ENCODE peak calls at places on chromosome 20, in nine cellular contexts. One of them, this sample, is unnamed.

GRCh38 chr20:43379239-43379917 is 78.3 kb upstream of the SRSF6 start:
- DNase-seq in thyroid gland: no peak
- DNase-seq in heart left ventricle: no peak
- DNase-seq in transverse colon: no peak
- DNase-seq in GM12878: no peak
- DNase-seq in ovary: no peak
- DNase-seq in A549: peak
- DNase-seq in suprapubic skin: no peak
- DNase-seq in stomach: no peak
- DNase-seq in this sample: no peak

GRCh38 chr20:50594591-50595432 is 84.6 kb downstream of the PTPN1 start:
- DNase-seq in thyroid gland: no peak
- DNase-seq in heart left ventricle: no peak
- DNase-seq in transverse colon: no peak
- DNase-seq in GM12878: no peak
- DNase-seq in ovary: no peak
- DNase-seq in A549: no peak
- DNase-seq in suprapubic skin: no peak
- DNase-seq in stomach: no peak
- DNase-seq in this sample: no peak

GRCh38 chr20:47561175-47561574 is 59.5 kb downstream of the NCOA3 start:
- DNase-seq in thyroid gland: peak
- DNase-seq in heart left ventricle: no peak
- DNase-seq in transverse colon: no peak
- DNase-seq in GM12878: no peak
- DNase-seq in ovary: no peak
- DNase-seq in A549: no peak
- DNase-seq in suprapubic skin: no peak
- DNase-seq in stomach: no peak
- DNase-seq in this sample: no peak

GRCh38 chr20:64191002-64191401 is 26.8 kb downstream of the MYT1 start:
- DNase-seq in thyroid gland: no peak
- DNase-seq in heart left ventricle: no peak
- DNase-seq in transverse colon: no peak
- DNase-seq in GM12878: no peak
- DNase-seq in ovary: no peak
- DNase-seq in A549: no peak
- DNase-seq in suprapubic skin: no peak
- DNase-seq in stomach: no peak
- DNase-seq in this sample: no peak

GRCh38 chr20:14189794-14190402 is 147.5 kb downstream of the FLRT3 start:
- DNase-seq in thyroid gland: no peak
- DNase-seq in heart left ventricle: no peak
- DNase-seq in transverse colon: no peak
- DNase-seq in GM12878: no peak
- DNase-seq in ovary: no peak
- DNase-seq in A549: peak
- DNase-seq in suprapubic skin: no peak
- DNase-seq in stomach: no peak
- DNase-seq in this sample: no peak

GRCh38 chr20:58436868-58437645 is 48.0 kb downstream of the VAPB start:
- DNase-seq in thyroid gland: no peak
- DNase-seq in heart left ventricle: no peak
- DNase-seq in transverse colon: no peak
- DNase-seq in GM12878: no peak
- DNase-seq in ovary: no peak
- DNase-seq in A549: peak
- DNase-seq in suprapubic skin: no peak
- DNase-seq in stomach: no peak
- DNase-seq in this sample: no peak

GRCh38 chr20:58466729-58467571 is 48.2 kb downstream of the APCDD1L start:
- DNase-seq in thyroid gland: no peak
- DNase-seq in heart left ventricle: no peak
- DNase-seq in transverse colon: no peak
- DNase-seq in GM12878: no peak
- DNase-seq in ovary: no peak
- DNase-seq in A549: no peak
- DNase-seq in suprapubic skin: no peak
- DNase-seq in stomach: no peak
- DNase-seq in this sample: no peak

GRCh38 chr20:48574383-48574782 is 253.4 kb downstream of the PREX1 start:
- DNase-seq in thyroid gland: no peak
- DNase-seq in heart left ventricle: no peak
- DNase-seq in transverse colon: no peak
- DNase-seq in GM12878: no peak
- DNase-seq in ovary: no peak
- DNase-seq in A549: peak
- DNase-seq in suprapubic skin: no peak
- DNase-seq in stomach: no peak
- DNase-seq in this sample: peak

DNA sequence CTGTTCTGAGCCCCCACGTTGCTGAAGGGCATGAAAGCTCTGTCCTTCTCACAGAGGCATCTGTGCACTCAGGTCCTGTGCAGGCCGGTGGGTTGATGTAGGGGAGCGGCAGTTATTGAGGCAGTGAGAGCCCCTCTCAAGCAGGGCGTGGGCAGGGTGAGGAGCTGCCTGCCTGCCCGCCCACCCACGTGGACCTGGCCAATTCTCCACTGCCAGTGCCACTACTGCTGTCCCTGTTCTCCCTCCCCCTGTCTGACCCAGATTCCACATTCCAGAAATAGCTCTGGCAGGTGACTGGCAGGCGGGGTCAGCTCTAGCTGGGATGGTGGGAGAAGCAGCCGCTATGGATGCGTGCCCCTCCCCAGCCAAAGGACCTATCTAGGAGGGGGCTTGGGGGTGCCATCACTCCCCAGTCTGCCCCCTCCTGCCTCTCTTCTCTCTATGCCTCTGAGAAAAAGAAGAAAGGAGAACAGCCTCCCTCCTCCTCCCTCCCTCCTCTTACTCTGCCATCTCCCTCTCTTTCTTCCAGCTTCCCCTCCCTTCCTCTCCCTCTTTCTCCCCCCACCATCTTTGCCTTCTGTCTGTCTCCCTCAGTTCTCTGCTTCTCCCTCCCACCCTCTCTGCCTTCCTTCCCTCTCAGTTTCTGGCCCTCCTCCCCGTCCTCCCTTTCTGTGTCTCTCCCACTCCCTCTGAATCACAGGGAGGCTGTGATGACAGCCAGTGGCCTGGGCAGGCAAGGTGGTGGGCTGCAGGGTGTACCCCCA is 86.5 kb upstream of the MYL9 start:
- DNase-seq in thyroid gland: peak
- DNase-seq in heart left ventricle: peak
- DNase-seq in transverse colon: no peak
- DNase-seq in GM12878: no peak
- DNase-seq in ovary: no peak
- DNase-seq in A549: no peak
- DNase-seq in suprapubic skin: no peak
- DNase-seq in stomach: peak
- DNase-seq in this sample: peak
- H3K4me3 ChIP-seq in thyroid gland: no peak
- H3K4me3 ChIP-seq in heart left ventricle: no peak
- H3K4me3 ChIP-seq in transverse colon: no peak
- H3K4me3 ChIP-seq in GM12878: no peak
- H3K4me3 ChIP-seq in ovary: no peak
- H3K4me3 ChIP-seq in A549: no peak
- H3K4me3 ChIP-seq in suprapubic skin: no peak
- H3K4me3 ChIP-seq in stomach: no peak
- H3K4me3 ChIP-seq in this sample: no peak

GRCh38 chr20:57435105-57435497 is 43.9 kb downstream of the RBM38 start:
- DNase-seq in thyroid gland: no peak
- DNase-seq in heart left ventricle: no peak
- DNase-seq in transverse colon: no peak
- DNase-seq in GM12878: no peak
- DNase-seq in ovary: no peak
- DNase-seq in A549: no peak
- DNase-seq in suprapubic skin: no peak
- DNase-seq in stomach: no peak
- DNase-seq in this sample: no peak
- H3K27ac ChIP-seq in thyroid gland: no peak
- H3K27ac ChIP-seq in heart left ventricle: peak
- H3K27ac ChIP-seq in transverse colon: peak
- H3K27ac ChIP-seq in GM12878: no peak
- H3K27ac ChIP-seq in ovary: no peak
- H3K27ac ChIP-seq in A549: no peak
- H3K27ac ChIP-seq in suprapubic skin: no peak
- H3K27ac ChIP-seq in stomach: no peak
- H3K27ac ChIP-seq in this sample: peak

GRCh38 chr20:325889-326644 is 715 bp downstream of the SOX12 start:
- DNase-seq in thyroid gland: peak
- DNase-seq in heart left ventricle: peak
- DNase-seq in transverse colon: peak
- DNase-seq in GM12878: no peak
- DNase-seq in ovary: peak
- DNase-seq in A549: peak
- DNase-seq in suprapubic skin: peak
- DNase-seq in stomach: peak
- DNase-seq in this sample: peak

GRCh38 chr20:325043-325888 is at the start of gene SOX12:
- DNase-seq in thyroid gland: peak
- DNase-seq in heart left ventricle: peak
- DNase-seq in transverse colon: peak
- DNase-seq in GM12878: peak
- DNase-seq in ovary: peak
- DNase-seq in A549: peak
- DNase-seq in suprapubic skin: peak
- DNase-seq in stomach: peak
- DNase-seq in this sample: peak

GRCh38 chr20:326645-327031 is 1.3 kb downstream of the SOX12 start:
- DNase-seq in thyroid gland: peak
- DNase-seq in heart left ventricle: peak
- DNase-seq in transverse colon: peak
- DNase-seq in GM12878: no peak
- DNase-seq in ovary: no peak
- DNase-seq in A549: peak
- DNase-seq in suprapubic skin: no peak
- DNase-seq in stomach: peak
- DNase-seq in this sample: peak

GRCh38 chr20:327041-327945 is 1.9 kb downstream of the SOX12 start:
- DNase-seq in thyroid gland: peak
- DNase-seq in heart left ventricle: peak
- DNase-seq in transverse colon: peak
- DNase-seq in GM12878: peak
- DNase-seq in ovary: peak
- DNase-seq in A549: peak
- DNase-seq in suprapubic skin: peak
- DNase-seq in stomach: peak
- DNase-seq in this sample: peak

DNA sequence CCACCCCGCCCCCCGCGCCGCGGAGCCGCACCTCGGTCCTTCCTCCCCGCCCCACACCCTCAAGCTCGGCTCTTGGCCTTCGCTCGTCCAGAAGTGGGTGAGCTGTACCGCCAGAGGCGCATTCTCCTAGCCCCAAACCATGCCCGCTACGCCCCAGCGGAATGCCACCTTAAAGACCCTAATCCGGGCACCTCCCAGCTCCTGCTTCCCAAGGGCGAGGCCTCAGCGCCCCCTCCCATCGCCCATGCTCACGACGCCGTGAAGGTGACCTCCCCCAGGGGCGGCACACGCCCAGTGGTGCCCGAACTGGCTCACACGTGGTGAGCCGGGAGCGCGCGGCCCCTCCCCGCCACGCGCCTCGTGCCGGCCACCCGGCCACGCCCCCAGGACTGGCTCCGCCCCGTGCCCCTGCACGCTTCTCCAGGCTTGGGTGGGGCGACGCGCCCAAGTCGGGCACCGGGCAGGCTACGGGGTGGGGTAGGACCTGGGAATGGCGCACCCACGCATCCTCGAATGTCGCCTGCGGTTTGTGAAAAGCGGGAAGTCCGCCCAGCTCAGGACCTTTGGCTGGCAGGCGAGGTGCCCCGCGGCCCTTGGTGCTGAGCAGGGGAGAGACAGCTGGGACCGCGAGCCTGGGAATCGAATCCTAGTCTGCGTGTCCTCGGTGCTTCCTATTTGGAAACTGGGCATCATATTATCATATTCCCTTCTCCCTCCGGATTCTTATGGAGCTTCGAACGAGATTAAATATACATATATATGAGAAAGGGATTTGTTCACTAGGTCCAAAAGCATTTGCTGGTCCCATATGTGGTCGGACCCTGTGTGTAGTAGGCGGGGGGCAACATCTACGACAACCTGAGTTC is 942 bp upstream of the SOX12 start:
- DNase-seq in thyroid gland: peak
- DNase-seq in heart left ventricle: peak
- DNase-seq in transverse colon: peak
- DNase-seq in GM12878: no peak
- DNase-seq in ovary: peak
- DNase-seq in A549: peak
- DNase-seq in suprapubic skin: peak
- DNase-seq in stomach: peak
- DNase-seq in this sample: peak
- TF ChIP-seq POLR2A in thyroid gland: peak
- TF ChIP-seq POLR2A in heart left ventricle: peak
- TF ChIP-seq POLR2A in transverse colon: no peak
- TF ChIP-seq POLR2A in GM12878: peak
- TF ChIP-seq POLR2A in ovary: peak
- TF ChIP-seq POLR2A in A549: peak
- TF ChIP-seq POLR2A in suprapubic skin: no peak
- TF ChIP-seq POLR2A in stomach: no peak
- TF ChIP-seq POLR2A in this sample: peak

GRCh38 chr20:5602346-5602745 is 147.9 kb upstream of the SHLD1 start:
- DNase-seq in thyroid gland: no peak
- DNase-seq in heart left ventricle: no peak
- DNase-seq in transverse colon: no peak
- DNase-seq in GM12878: no peak
- DNase-seq in ovary: no peak
- DNase-seq in A549: no peak
- DNase-seq in suprapubic skin: no peak
- DNase-seq in stomach: no peak
- DNase-seq in this sample: no peak

GRCh38 chr20:5612476-5613291 is 137.5 kb upstream of the SHLD1 start:
- DNase-seq in thyroid gland: peak
- DNase-seq in heart left ventricle: no peak
- DNase-seq in transverse colon: no peak
- DNase-seq in GM12878: no peak
- DNase-seq in ovary: no peak
- DNase-seq in A549: no peak
- DNase-seq in suprapubic skin: no peak
- DNase-seq in stomach: no peak
- DNase-seq in this sample: no peak

GRCh38 chr20:5608448-5609161 is 141.6 kb upstream of the SHLD1 start:
- DNase-seq in thyroid gland: no peak
- DNase-seq in heart left ventricle: no peak
- DNase-seq in transverse colon: no peak
- DNase-seq in GM12878: no peak
- DNase-seq in ovary: no peak
- DNase-seq in A549: no peak
- DNase-seq in suprapubic skin: no peak
- DNase-seq in stomach: no peak
- DNase-seq in this sample: no peak

GRCh38 chr20:5606347-5606746 is 143.9 kb upstream of the SHLD1 start:
- DNase-seq in thyroid gland: no peak
- DNase-seq in heart left ventricle: no peak
- DNase-seq in transverse colon: no peak
- DNase-seq in GM12878: no peak
- DNase-seq in ovary: no peak
- DNase-seq in A549: no peak
- DNase-seq in suprapubic skin: no peak
- DNase-seq in stomach: no peak
- DNase-seq in this sample: no peak

DNA sequence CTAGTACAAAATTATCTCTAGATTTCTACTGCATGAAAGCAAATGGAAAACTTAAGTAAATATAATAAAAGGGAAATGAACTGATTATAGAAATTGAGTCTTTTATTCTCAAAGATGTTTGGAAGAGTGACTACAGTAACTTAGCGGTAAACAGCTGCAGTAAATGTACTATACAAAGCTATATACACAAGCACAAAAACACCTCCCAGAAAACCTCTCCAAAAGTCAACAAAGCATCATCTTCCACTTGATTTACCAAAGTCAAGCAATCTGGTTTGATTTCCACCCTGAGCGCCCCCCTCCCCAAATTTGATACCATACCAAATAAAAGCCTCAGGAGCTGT is 142.1 kb upstream of the SHLD1 start:
- DNase-seq in thyroid gland: no peak
- DNase-seq in heart left ventricle: no peak
- DNase-seq in transverse colon: no peak
- DNase-seq in GM12878: no peak
- DNase-seq in ovary: no peak
- DNase-seq in A549: no peak
- DNase-seq in suprapubic skin: no peak
- DNase-seq in stomach: no peak
- DNase-seq in this sample: no peak
- H3K4me3 ChIP-seq in thyroid gland: no peak
- H3K4me3 ChIP-seq in heart left ventricle: peak
- H3K4me3 ChIP-seq in transverse colon: peak
- H3K4me3 ChIP-seq in GM12878: peak
- H3K4me3 ChIP-seq in ovary: no peak
- H3K4me3 ChIP-seq in A549: peak
- H3K4me3 ChIP-seq in suprapubic skin: peak
- H3K4me3 ChIP-seq in stomach: no peak
- H3K4me3 ChIP-seq in this sample: no peak